ENCODE peak calls at places on chromosome 6, in five cellular contexts. X is ecto neural progenitor cell; P is left lung; N is activated effector memory CD4-positive, alpha-beta T cell treated with anti-CD3 and anti-CD28 coated beads, Interleukin-2, amount 50 U/mL, for 16 hours; D is GM23248. V is an unnamed sample.

GRCh38 chr6:88922775-88923548 is 40.5 kb downstream of the RNGTT start:
- DNase-seq in X (no peak), P (no peak), N (no peak), D (peak), V (no peak)

GRCh38 chr6:306641-307061 is 14.4 kb downstream of the DUSP22 start:
- DNase-seq in X (no peak), P (no peak), N (no peak), D (no peak), V (no peak)

GRCh38 chr6:34027445-34027936 is 118.4 kb downstream of the GRM4 start:
- DNase-seq in X (peak), P (no peak), N (peak), D (peak), V (peak)

GRCh38 chr6:129672883-129673631 is 36.9 kb downstream of the ARHGAP18 start:
- DNase-seq in X (no peak), P (no peak), N (no peak), D (peak), V (no peak)

GRCh38 chr6:116392158-116393032 is 21.6 kb downstream of the DSE start:
- DNase-seq in X (no peak), P (no peak), N (no peak), D (no peak), V (no peak)

GRCh38 chr6:131937703-131938631 is 13.2 kb downstream of the CCN2 start:
- DNase-seq in X (no peak), P (no peak), N (no peak), D (peak), V (no peak)

GRCh38 chr6:1527098-1527497 is 82.6 kb upstream of the FOXC1 start:
- DNase-seq in X (no peak), P (peak), N (peak), D (peak), V (no peak)

GRCh38 chr6:148304976-148305375 is 37.7 kb upstream of the SASH1 start:
- DNase-seq in X (no peak), P (no peak), N (no peak), D (peak), V (no peak)

GRCh38 chr6:87308970-87309369 is 13.4 kb upstream of the SMIM8 start:
- DNase-seq in X (no peak), P (no peak), N (no peak), D (peak), V (no peak)

GRCh38 chr6:26363882-26364825 is 844 bp upstream of the BTN3A2 start:
- DNase-seq in X (no peak), P (no peak), N (no peak), D (peak), V (no peak)

GRCh38 chr6:111087106-111087835 is at the start of gene SLC16A10:
- DNase-seq in X (peak), P (peak), N (peak), D (peak), V (peak)

GRCh38 chr6:41740366-41741162 is 5.2 kb upstream of the TFEB start:
- DNase-seq in X (no peak), P (no peak), N (no peak), D (no peak), V (no peak)

GRCh38 chr6:7727951-7728854 is 2.3 kb downstream of the BMP6 start:
- DNase-seq in X (peak), P (no peak), N (no peak), D (peak), V (peak)

GRCh38 chr6:38099211-38099610 is 279.7 kb downstream of the ZFAND3 start:
- DNase-seq in X (no peak), P (no peak), N (no peak), D (no peak), V (no peak)

GRCh38 chr6:34519971-34520644 is 36.0 kb downstream of the SPDEF start:
- DNase-seq in X (no peak), P (no peak), N (no peak), D (no peak), V (no peak)

GRCh38 chr6:94269256-94269655 is 849.9 kb upstream of the EPHA7 start:
- DNase-seq in X (no peak), P (no peak), N (no peak), D (no peak), V (no peak)

GRCh38 chr6:76742919-76743318 is 670.5 kb upstream of the IMPG1 start:
- DNase-seq in X (no peak), P (no peak), N (no peak), D (no peak), V (no peak)

GRCh38 chr6:3887150-3887700 is 38.1 kb downstream of the FAM50B start:
- DNase-seq in X (no peak), P (no peak), N (no peak), D (peak), V (no peak)

GRCh38 chr6:123965894-123966293 is 162.2 kb downstream of the NKAIN2 start:
- DNase-seq in X (peak), P (no peak), N (no peak), D (peak), V (no peak)

GRCh38 chr6:27624672-27625262 is 151.9 kb upstream of the ZNF184 start:
- DNase-seq in X (no peak), P (no peak), N (no peak), D (no peak), V (no peak)

GRCh38 chr6:97306946-97307345 is 23.9 kb upstream of the MMS22L start:
- DNase-seq in X (no peak), P (no peak), N (no peak), D (no peak), V (no peak)

GRCh38 chr6:112983741-112984221 is 636.7 kb downstream of the RFPL4B start:
- DNase-seq in X (no peak), P (no peak), N (no peak), D (peak), V (no peak)

GRCh38 chr6:138182939-138183791 is 21.4 kb downstream of the ARFGEF3 start:
- DNase-seq in X (no peak), P (no peak), N (no peak), D (no peak), V (no peak)

GRCh38 chr6:149461670-149462069 is 23.1 kb downstream of the ZC3H12D start:
- DNase-seq in X (no peak), P (peak), N (no peak), D (no peak), V (no peak)

V was measured in progenitor cell of endocrine pancreas.